ENCODE peak calls at places on chromosome 5, in five cellular contexts. One of them, this sample, is unnamed.

GRCh38 chr5:127820910-127821553 is 117.8 kb downstream of the CCDC192 start:
- DNase-seq in WERI-Rb-1: no peak
- DNase-seq in HFF-Myc: no peak
- DNase-seq in T-cell: no peak
- DNase-seq in mucosa of descending colon: peak
- DNase-seq in this sample: no peak

GRCh38 chr5:75053286-75054109 is 1.1 kb upstream of the GCNT4 start:
- DNase-seq in T-cell: peak
- DNase-seq in HFF-Myc: no peak
- DNase-seq in mucosa of descending colon: peak
- DNase-seq in WERI-Rb-1: peak
- DNase-seq in this sample: peak

GRCh38 chr5:72817639-72818266 is 1.3 kb downstream of the TNPO1 start:
- DNase-seq in HFF-Myc: no peak
- DNase-seq in WERI-Rb-1: no peak
- DNase-seq in mucosa of descending colon: peak
- DNase-seq in T-cell: no peak
- DNase-seq in this sample: no peak

GRCh38 chr5:3351581-3352442 is 243.8 kb upstream of the IRX1 start:
- DNase-seq in mucosa of descending colon: no peak
- DNase-seq in WERI-Rb-1: no peak
- DNase-seq in T-cell: no peak
- DNase-seq in HFF-Myc: no peak
- DNase-seq in this sample: no peak

GRCh38 chr5:78008356-78008967 is 232.3 kb upstream of the TBCA start:
- DNase-seq in WERI-Rb-1: peak
- DNase-seq in mucosa of descending colon: peak
- DNase-seq in T-cell: no peak
- DNase-seq in HFF-Myc: peak
- DNase-seq in this sample: no peak

GRCh38 chr5:39415186-39415585 is 9.6 kb downstream of the DAB2 start:
- DNase-seq in T-cell: no peak
- DNase-seq in WERI-Rb-1: no peak
- DNase-seq in HFF-Myc: no peak
- DNase-seq in mucosa of descending colon: no peak
- DNase-seq in this sample: no peak

GRCh38 chr5:146753618-146754123 is 124.9 kb downstream of the PPP2R2B start:
- DNase-seq in T-cell: no peak
- DNase-seq in WERI-Rb-1: no peak
- DNase-seq in HFF-Myc: no peak
- DNase-seq in mucosa of descending colon: no peak
- DNase-seq in this sample: no peak

GRCh38 chr5:103259705-103260355 is 1.3 kb downstream of the MACIR start:
- DNase-seq in HFF-Myc: no peak
- DNase-seq in mucosa of descending colon: peak
- DNase-seq in WERI-Rb-1: no peak
- DNase-seq in T-cell: no peak
- DNase-seq in this sample: no peak

GRCh38 chr5:109003928-109004327 is 256.2 kb downstream of the FER start:
- DNase-seq in HFF-Myc: no peak
- DNase-seq in mucosa of descending colon: no peak
- DNase-seq in T-cell: no peak
- DNase-seq in WERI-Rb-1: no peak
- DNase-seq in this sample: no peak

GRCh38 chr5:91207248-91207647 is 175.9 kb downstream of the ARRDC3 start:
- DNase-seq in T-cell: no peak
- DNase-seq in WERI-Rb-1: no peak
- DNase-seq in mucosa of descending colon: no peak
- DNase-seq in HFF-Myc: no peak
- DNase-seq in this sample: no peak